ENCODE peak calls at places on chromosomes 1 and 21, in ten cellular contexts. U is prostate gland, N is heart left ventricle, L is upper lobe of left lung, O is HepG2, V is gastrocnemius medialis, G is A549, F is uterus, J is ovary, Y is body of pancreas. T is an unnamed sample.

GRCh38 chr1:201783067-201783466 is 45.9 kb upstream of the IPO9 start:
- DNase-seq in U (no peak), N (no peak), L (no peak), O (no peak), V (no peak), G (no peak), F (no peak), J (no peak), Y (no peak), T (no peak)

GRCh38 chr1:98049370-98050115 is 128.7 kb upstream of the DPYD start:
- DNase-seq in U (no peak), N (no peak), L (peak), O (no peak), V (no peak), G (no peak), F (no peak), J (no peak), Y (no peak), T (no peak)

GRCh38 chr1:22745675-22746585 is 35.3 kb downstream of the EPHB2 start:
- DNase-seq in U (no peak), N (no peak), L (peak), O (peak), V (no peak), G (peak), F (no peak), J (no peak), Y (no peak), T (no peak)

GRCh38 chr21:27683292-27683691 is 716.4 kb upstream of the ADAMTS5 start:
- DNase-seq in U (no peak), N (no peak), L (no peak), O (no peak), V (no peak), G (no peak), F (no peak), J (no peak), Y (no peak), T (no peak)

GRCh38 chr1:163822933-163823511 is 501.3 kb downstream of the NUF2 start:
- DNase-seq in U (no peak), N (no peak), L (no peak), O (no peak), V (no peak), G (no peak), F (no peak), J (no peak), Y (no peak), T (no peak)

GRCh38 chr21:28704746-28705145 is 287.9 kb downstream of the LTN1 start:
- DNase-seq in U (peak), N (peak), L (no peak), O (no peak), V (peak), G (no peak), F (peak), J (no peak), Y (no peak), T (peak)

GRCh38 chr1:226736908-226737818 is 1.9 kb downstream of the ITPKB start:
- DNase-seq in U (peak), N (peak), L (peak), O (no peak), V (peak), G (no peak), F (peak), J (peak), Y (peak), T (no peak)

GRCh38 chr1:66258404-66259105 is 275.4 kb upstream of the SGIP1 start:
- DNase-seq in U (no peak), N (no peak), L (no peak), O (no peak), V (no peak), G (no peak), F (no peak), J (no peak), Y (no peak), T (no peak)

GRCh38 chr1:183306317-183307042 is 111.7 kb downstream of the NMNAT2 start:
- DNase-seq in U (no peak), N (peak), L (no peak), O (peak), V (no peak), G (peak), F (no peak), J (no peak), Y (peak), T (no peak)

GRCh38 chr1:197955486-197956394 is 38.6 kb downstream of the LHX9 start:
- DNase-seq in U (no peak), N (no peak), L (no peak), O (peak), V (no peak), G (no peak), F (no peak), J (no peak), Y (no peak), T (no peak)

DNA sequence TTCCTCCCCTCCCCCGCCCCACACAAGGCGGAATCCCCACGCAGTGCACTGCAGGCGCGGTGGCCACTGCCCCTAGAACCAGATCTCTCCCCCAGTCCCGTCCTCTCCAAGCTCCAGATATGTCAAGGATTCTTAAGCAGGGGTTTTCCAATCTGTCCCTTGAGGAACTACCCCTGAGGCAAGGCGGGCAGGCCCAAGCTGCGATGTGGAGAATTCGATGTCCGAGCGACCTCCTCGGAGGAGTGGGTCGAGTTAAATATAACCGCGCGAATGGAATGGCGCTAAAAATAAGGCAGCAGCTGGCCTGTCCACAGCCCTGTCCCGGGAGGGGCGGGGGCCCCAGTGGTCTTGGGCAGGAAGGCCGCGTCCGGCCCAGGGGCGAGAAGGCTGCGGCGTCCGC is 5.8 kb upstream of the FOXD3 start:
- DNase-seq in U (no peak), N (no peak), L (no peak), O (no peak), V (no peak), G (no peak), F (no peak), J (no peak), Y (no peak), T (no peak)
- H3K4me3 ChIP-seq in U (no peak), N (peak), L (no peak), O (no peak), V (no peak), G (peak), F (no peak), J (no peak), Y (no peak), T (no peak)

GRCh38 chr1:65148548-65149390 is 766 bp downstream of the AK4 start:
- DNase-seq in U (peak), N (peak), L (peak), O (no peak), V (no peak), G (peak), F (peak), J (peak), Y (peak), T (no peak)
- TF ChIP-seq POLR2A in U (peak), N (no peak), L (no peak), O (peak), V (peak), G (no peak), F (peak), J (no peak), Y (no peak), T (no peak)

GRCh38 chr1:239725933-239726332 is 339.6 kb downstream of the CHRM3 start:
- DNase-seq in U (no peak), N (no peak), L (no peak), O (no peak), V (no peak), G (no peak), F (no peak), J (no peak), Y (no peak), T (no peak)
- H3K4me3 ChIP-seq in U (no peak), N (no peak), L (no peak), O (no peak), V (no peak), G (no peak), F (no peak), J (no peak), Y (no peak), T (no peak)

GRCh38 chr1:8283058-8283884 is 34.6 kb upstream of the SLC45A1 start:
- DNase-seq in U (no peak), N (no peak), L (no peak), O (no peak), V (peak), G (no peak), F (no peak), J (no peak), Y (peak), T (no peak)
- TF ChIP-seq POLR2A in U (no peak), N (no peak), L (no peak), O (no peak), V (no peak), G (no peak), F (no peak), J (no peak), Y (no peak), T (no peak)

DNA sequence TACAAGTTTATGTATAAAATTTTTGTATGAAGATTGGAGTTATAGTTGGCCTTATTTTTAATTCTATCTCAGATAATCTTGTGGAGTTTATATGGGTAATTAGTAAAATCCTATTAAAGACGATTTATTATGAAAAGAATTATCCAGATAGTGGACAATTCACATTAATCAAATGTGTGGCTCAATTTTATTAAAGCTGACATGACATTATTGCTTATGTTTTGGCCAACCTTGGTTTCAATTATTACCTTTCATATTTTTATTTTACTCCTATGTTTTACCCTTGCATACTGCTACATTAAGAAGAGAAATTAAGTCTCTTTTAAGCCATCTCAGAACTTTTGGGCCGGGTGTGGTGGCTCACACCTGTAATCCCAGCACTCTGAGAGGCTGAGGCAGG is 110.0 kb downstream of the ITSN1 start:
- DNase-seq in U (no peak), N (no peak), L (no peak), O (no peak), V (no peak), G (no peak), F (no peak), J (no peak), Y (no peak), T (no peak)
- H3K4me3 ChIP-seq in U (no peak), N (no peak), L (no peak), O (no peak), V (no peak), G (no peak), F (no peak), J (no peak), Y (no peak), T (no peak)

DNA sequence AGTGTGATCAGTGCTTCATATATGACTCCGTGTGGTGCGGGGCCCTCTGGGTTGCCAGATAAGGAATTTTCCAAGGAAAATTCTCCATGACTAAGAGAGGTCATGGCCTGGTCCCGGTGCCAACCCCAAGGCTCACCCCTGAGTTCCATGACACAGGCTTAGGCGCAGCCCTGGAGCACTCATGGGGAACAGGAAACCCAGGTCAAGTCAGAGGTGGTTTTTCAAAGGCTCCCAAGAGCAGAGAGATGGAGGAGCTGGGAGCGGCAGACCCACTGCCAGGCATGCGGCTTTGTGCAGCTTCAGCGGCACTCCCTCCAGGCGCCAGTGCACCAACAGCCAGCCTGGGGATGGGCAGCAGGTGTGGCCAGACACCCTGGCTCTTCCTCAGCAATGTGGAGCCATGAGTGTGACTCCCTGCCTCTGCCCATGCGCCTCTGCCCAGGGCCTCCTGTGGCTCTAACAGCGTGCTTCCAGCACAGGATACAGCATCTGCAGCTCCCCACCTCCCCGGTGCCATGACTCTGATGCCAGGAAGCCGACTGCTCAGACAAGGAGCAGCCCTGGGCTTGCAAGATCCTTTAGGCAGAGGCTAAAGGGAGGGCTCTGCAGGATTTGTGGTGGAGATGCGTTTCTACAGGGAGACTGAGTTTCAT is 47.3 kb downstream of the GPR161 start:
- DNase-seq in U (no peak), N (no peak), L (no peak), O (no peak), V (no peak), G (no peak), F (no peak), J (no peak), Y (no peak), T (peak)
- TF ChIP-seq POLR2A in U (no peak), N (no peak), L (no peak), O (no peak), V (no peak), G (no peak), F (no peak), J (no peak), Y (no peak), T (no peak)

T was measured in lower leg skin.